ENCODE peak calls at places on chromosomes 11 and 22, in six cellular contexts. One of them, this sample, is unnamed.

GRCh38 chr11:13667245-13667644 is 1.2 kb upstream of the FAR1 start:
- DNase-seq in RWPE1: no peak
- DNase-seq in posterior cingulate gyrus: no peak
- DNase-seq in HS-5: no peak
- DNase-seq in ovary: no peak
- DNase-seq in A673: no peak
- DNase-seq in this sample: no peak

GRCh38 chr11:32884770-32885384 is 7.7 kb upstream of the QSER1 start:
- DNase-seq in RWPE1: no peak
- DNase-seq in posterior cingulate gyrus: no peak
- DNase-seq in HS-5: no peak
- DNase-seq in ovary: no peak
- DNase-seq in A673: peak
- DNase-seq in this sample: peak

GRCh38 chr11:8870461-8871282 is 40.3 kb upstream of the AKIP1 start:
- DNase-seq in RWPE1: peak
- DNase-seq in posterior cingulate gyrus: peak
- DNase-seq in HS-5: no peak
- DNase-seq in ovary: peak
- DNase-seq in A673: peak
- DNase-seq in this sample: no peak

GRCh38 chr11:121207485-121208115 is 85.0 kb upstream of the SC5D start:
- DNase-seq in RWPE1: no peak
- DNase-seq in posterior cingulate gyrus: no peak
- DNase-seq in HS-5: no peak
- DNase-seq in ovary: no peak
- DNase-seq in A673: no peak
- DNase-seq in this sample: no peak

GRCh38 chr11:47002366-47002765 is 65.8 kb downstream of the CSTPP1 start:
- DNase-seq in RWPE1: no peak
- DNase-seq in posterior cingulate gyrus: no peak
- DNase-seq in HS-5: no peak
- DNase-seq in ovary: no peak
- DNase-seq in A673: no peak
- DNase-seq in this sample: no peak

GRCh38 chr22:43510226-43511070 is 98.6 kb downstream of the MPPED1 start:
- DNase-seq in RWPE1: no peak
- DNase-seq in posterior cingulate gyrus: no peak
- DNase-seq in HS-5: no peak
- DNase-seq in ovary: no peak
- DNase-seq in A673: no peak
- DNase-seq in this sample: no peak

GRCh38 chr11:30342736-30343166 is 19.8 kb downstream of the ARL14EP start:
- DNase-seq in RWPE1: no peak
- DNase-seq in posterior cingulate gyrus: no peak
- DNase-seq in HS-5: no peak
- DNase-seq in ovary: no peak
- DNase-seq in A673: no peak
- DNase-seq in this sample: no peak

GRCh38 chr22:46797355-46797754 is 34.9 kb downstream of the TBC1D22A start:
- DNase-seq in RWPE1: peak
- DNase-seq in posterior cingulate gyrus: no peak
- DNase-seq in HS-5: no peak
- DNase-seq in ovary: no peak
- DNase-seq in A673: no peak
- DNase-seq in this sample: no peak

GRCh38 chr11:13269775-13270174 is 7.8 kb upstream of the BMAL1 start:
- DNase-seq in RWPE1: peak
- DNase-seq in posterior cingulate gyrus: no peak
- DNase-seq in HS-5: no peak
- DNase-seq in ovary: no peak
- DNase-seq in A673: no peak
- DNase-seq in this sample: no peak

GRCh38 chr22:50034126-50035081 is 21.8 kb upstream of the IL17REL start:
- DNase-seq in RWPE1: no peak
- DNase-seq in posterior cingulate gyrus: no peak
- DNase-seq in HS-5: no peak
- DNase-seq in ovary: peak
- DNase-seq in A673: no peak
- DNase-seq in this sample: no peak